ENCODE peak calls at places on chromosomes 4 and X, in seven cellular contexts. B is brain microvascular endothelial cell, Y is Caco-2, V is gastrocnemius medialis, F is kidney epithelial cell, C is WERI-Rb-1, A is right lobe of liver. J is an unnamed sample. For H3K36me3, the result is how much of the 10 kb centered on the place peaks cover.

GRCh38 chr4:39825741-39826231 is 127.8 kb downstream of the UBE2K start:
- DNase-seq in B (peak), Y (no peak), C (no peak), V (no peak), A (no peak), F (no peak), J (no peak)

GRCh38 chr4:153018716-153019115 is 82.6 kb downstream of the FHDC1 start:
- DNase-seq in C (no peak), F (no peak), B (no peak), V (no peak), Y (no peak), A (no peak), J (no peak)

GRCh38 chr4:87465739-87466366 is 43.5 kb downstream of the NUDT9 start:
- DNase-seq in A (no peak), F (peak), V (no peak), B (peak), Y (peak), C (no peak), J (no peak)

GRCh38 chr4:138775890-138776289 is 239.7 kb upstream of the NOCT start:
- DNase-seq in B (no peak), C (no peak), Y (no peak), A (no peak), V (no peak), F (no peak), J (no peak)

GRCh38 chr4:62320612-62321011 is 1120.5 kb downstream of the ADGRL3 start:
- DNase-seq in Y (no peak), F (no peak), A (no peak), V (no peak), C (no peak), B (no peak), J (no peak)

GRCh38 chr4:150411527-150411926 is 170.4 kb upstream of the MAB21L2 start:
- DNase-seq in A (no peak), C (peak), Y (no peak), B (peak), F (no peak), V (no peak), J (no peak)

GRCh38 chr4:102259702-102260101 is 85.6 kb downstream of the SLC39A8 start:
- DNase-seq in B (no peak), F (no peak), V (no peak), A (no peak), C (no peak), Y (no peak), J (no peak)

GRCh38 chr4:82797591-82798081 is 960 bp downstream of the SCD5 start:
- DNase-seq in A (no peak), B (no peak), V (no peak), Y (peak), F (no peak), C (peak), J (peak)

GRCh38 chr4:105215609-105216313 is 69.1 kb downstream of the TET2 start:
- DNase-seq in C (no peak), V (no peak), B (peak), F (no peak), Y (no peak), A (no peak), J (no peak)

GRCh38 chr4:186017801-186018200 is 51.2 kb upstream of the TLR3 start:
- DNase-seq in Y (no peak), V (no peak), B (no peak), F (no peak), A (no peak), C (no peak), J (no peak)

GRCh38 chrX:10722804-10723364 is 102.5 kb upstream of the MID1 start:
- DNase-seq in V (peak), C (peak), Y (peak), B (peak), F (no peak), A (no peak), J (no peak)

GRCh38 chr4:75542824-75543223 is 13.0 kb upstream of the ODAPH start:
- DNase-seq in A (no peak), V (no peak), C (no peak), B (peak), Y (no peak), F (peak), J (no peak)

GRCh38 chrX:150486011-150486410 is 82.4 kb upstream of the MTM1 start:
- DNase-seq in A (peak), C (peak), V (no peak), Y (peak), B (peak), F (no peak), J (peak)

GRCh38 chrX:51874123-51874522 is 19.3 kb upstream of the MAGED1 start:
- DNase-seq in V (no peak), B (no peak), C (no peak), F (no peak), A (no peak), Y (no peak), J (no peak)

GRCh38 chr4:24794916-24795665 is at the start of gene SOD3:
- DNase-seq in B (peak), F (peak), V (peak), A (peak), Y (peak), C (no peak), J (peak)

DNA sequence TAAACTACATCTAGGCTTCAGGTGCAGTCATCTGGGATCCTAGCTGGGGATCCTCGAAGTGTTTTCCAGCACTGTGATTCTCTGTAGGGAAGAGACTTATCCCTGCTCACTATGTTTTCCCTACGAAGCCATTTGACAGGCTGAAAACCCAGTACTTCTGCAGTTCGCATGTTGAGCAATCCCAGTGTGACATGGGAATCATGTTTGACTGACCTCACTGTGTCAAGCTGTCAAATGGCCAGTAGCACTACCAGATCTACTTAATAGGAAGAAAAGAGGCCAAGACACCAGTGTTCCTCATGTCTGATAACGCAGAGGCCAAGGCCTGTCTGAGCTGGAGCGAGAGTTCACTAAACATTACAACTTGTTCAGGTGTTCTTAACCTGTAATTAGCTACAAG is 100.6 kb downstream of the CDS1 start:
- DNase-seq in A (no peak), V (peak), Y (no peak), C (no peak), F (no peak), B (no peak), J (no peak)
- H3K36me3 ChIP-seq in A (under half), V (under half), Y (under half), C (half or more), F (under half), B (under half), J (under half)

DNA sequence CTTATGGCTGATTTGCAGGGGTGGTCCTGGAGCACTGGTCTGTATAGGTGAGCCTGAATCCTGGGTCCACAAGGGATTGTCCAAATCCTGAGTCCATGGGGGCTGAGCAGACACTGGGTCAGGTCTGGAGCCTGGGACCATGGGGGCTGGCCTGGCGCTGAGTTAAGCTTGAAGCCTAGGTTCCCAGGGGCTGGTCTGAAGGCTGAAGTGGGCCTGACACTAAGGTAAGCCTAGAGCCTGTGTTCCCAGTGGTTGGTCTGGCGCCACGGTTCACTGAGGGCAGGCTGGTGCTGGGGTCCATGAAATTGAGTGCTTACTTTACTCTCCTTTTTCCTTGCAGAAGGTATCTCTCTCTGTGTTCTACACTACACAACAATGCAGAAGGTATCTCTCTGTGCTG is 155.8 kb downstream of the RBM46 start:
- DNase-seq in A (no peak), C (no peak), F (no peak), V (no peak), Y (no peak), B (no peak), J (no peak)
- TF ChIP-seq CTCF in A (no peak), C (no peak), F (no peak), V (no peak), Y (no peak), B (no peak), J (no peak)

DNA sequence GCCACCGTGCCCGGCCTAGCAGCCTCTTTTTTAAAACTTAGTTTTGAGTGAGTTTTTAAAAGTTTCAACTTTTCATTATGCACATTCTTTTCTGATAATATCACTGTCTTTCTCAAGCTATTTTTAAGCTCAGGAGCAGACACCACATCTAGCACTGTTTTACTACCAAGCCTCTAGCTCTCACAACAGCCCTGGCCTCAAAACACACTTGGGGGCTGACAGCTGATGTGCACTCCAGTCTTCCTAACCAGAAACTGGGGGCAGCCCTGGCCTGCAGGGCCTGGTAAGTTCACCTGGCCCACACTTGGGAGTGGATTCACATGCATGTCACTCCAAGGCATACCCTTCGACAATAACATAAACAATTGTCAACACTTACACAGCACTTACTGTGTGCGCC is 34.0 kb downstream of the CENPU start:
- DNase-seq in C (no peak), V (no peak), B (no peak), Y (no peak), A (no peak), F (no peak), J (no peak)
- H3K36me3 ChIP-seq in C (half or more), V (under half), B (under half), Y (under half), A (under half), F (under half), J (under half)

DNA sequence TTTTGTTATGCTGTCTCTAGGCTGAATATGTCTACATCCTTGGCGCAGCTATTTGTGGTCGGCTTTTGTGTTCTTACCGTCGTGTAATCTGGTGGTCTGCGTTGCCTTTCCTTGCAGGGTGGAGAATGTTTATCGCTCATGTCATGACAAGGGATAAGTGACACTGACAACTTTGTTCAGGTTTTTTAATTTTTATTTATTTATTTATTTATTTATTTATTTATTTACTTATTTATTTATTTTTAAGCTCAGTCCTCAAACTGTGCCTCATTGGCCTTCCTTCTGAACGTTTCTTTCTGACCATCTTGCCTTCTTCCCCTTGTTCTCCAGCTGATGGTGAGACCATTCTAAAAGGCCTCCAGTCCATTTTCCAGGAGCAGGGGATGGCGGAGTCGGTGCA is 26.4 kb downstream of the SMS start:
- DNase-seq in V (no peak), F (no peak), A (no peak), B (no peak), C (no peak), Y (no peak), J (no peak)
- TF ChIP-seq CTCF in V (no peak), F (no peak), A (no peak), B (no peak), C (no peak), Y (no peak), J (no peak)

GRCh38 chr4:118742050-118742449 is 56.9 kb downstream of the METTL14 start:
- DNase-seq in Y (no peak), A (no peak), C (no peak), F (no peak), V (no peak), B (no peak), J (no peak)
- H3K36me3 ChIP-seq in Y (under half), A (under half), C (under half), F (under half), V (under half), B (half or more), J (half or more)

GRCh38 chr4:8347660-8348059 is 78.1 kb downstream of the HTRA3 start:
- DNase-seq in C (no peak), V (no peak), Y (no peak), A (no peak), B (no peak), F (no peak), J (no peak)
- TF ChIP-seq CTCF in C (no peak), V (no peak), Y (no peak), A (no peak), B (no peak), F (no peak), J (no peak)

GRCh38 chrX:154437971-154438893 is 1.3 kb downstream of the GDI1 start:
- DNase-seq in V (no peak), F (no peak), Y (no peak), B (no peak), A (no peak), C (no peak), J (no peak)
- H3K36me3 ChIP-seq in V (under half), F (under half), Y (under half), B (under half), A (under half), C (half or more), J (under half)

J was measured in psoas muscle.